ENCODE peak calls at places on chromosomes 13 and 19, in nine cellular contexts. Z is transverse colon; R is stimulated activated CD4-positive, alpha-beta T cell treated with anti-CD3 and anti-CD28 coated beads, Interleukin-4, amount 100 ng/mL, for 4 hours; K is EL; Y is aorta; J is T-cell; A is COR-L47; C is spleen; D is activated gamma-delta T cell treated with anti-CD3 and anti-CD28 coated beads, Interleukin-2, amount 50 U/mL, for 16 hours. X is an unnamed sample.

GRCh38 chr13:106474906-106475305 is 60.6 kb downstream of the EFNB2 start:
- DNase-seq in Z (no peak), R (no peak), K (no peak), Y (no peak), J (no peak), A (no peak), C (no peak), D (no peak), X (no peak)

GRCh38 chr19:38693380-38694223 is 46.2 kb downstream of the ACTN4 start:
- DNase-seq in Z (peak; percentile 51), R (no peak), K (peak; percentile 96), Y (no peak), J (peak; percentile 35), A (no peak), C (peak; percentile 88), D (peak; percentile 27), X (no peak)

GRCh38 chr13:97367427-97367826 is 66.5 kb upstream of the RAP2A start:
- DNase-seq in Z (no peak), R (no peak), K (peak; percentile 90), Y (no peak), J (no peak), A (no peak), C (no peak), D (no peak), X (no peak)

GRCh38 chr13:76397413-76397812 is 488.8 kb downstream of the KCTD12 start:
- DNase-seq in Z (no peak), R (no peak), K (no peak), Y (no peak), J (no peak), A (no peak), C (no peak), D (no peak), X (no peak)

GRCh38 chr19:41926861-41927809 is 1.1 kb downstream of the ERFL start:
- DNase-seq in Z (no peak), R (no peak), K (no peak), Y (no peak), J (no peak), A (no peak), C (no peak), D (no peak), X (no peak)

GRCh38 chr19:1956868-1957492 is 16.0 kb downstream of the CSNK1G2 start:
- DNase-seq in Z (peak; percentile 31), R (no peak), K (no peak), Y (no peak), J (no peak), A (no peak), C (no peak), D (no peak), X (no peak)

GRCh38 chr19:49930483-49931011 is 1.2 kb upstream of the NUP62 start:
- DNase-seq in Z (peak; percentile 24), R (no peak), K (peak; percentile 23), Y (peak; percentile 57), J (no peak), A (no peak), C (peak; percentile 86), D (no peak), X (peak; percentile 36)

GRCh38 chr19:55382013-55382412 is 2.1 kb downstream of the TMEM238 start:
- DNase-seq in Z (no peak), R (no peak), K (no peak), Y (no peak), J (no peak), A (no peak), C (no peak), D (no peak), X (no peak)

GRCh38 chr13:89163081-89163480 is 1491.9 kb downstream of the SLITRK5 start:
- DNase-seq in Z (no peak), R (no peak), K (no peak), Y (no peak), J (no peak), A (no peak), C (no peak), D (no peak), X (no peak)

GRCh38 chr13:30120133-30120822 is 187.1 kb downstream of the KATNAL1 start:
- DNase-seq in Z (no peak), R (no peak), K (no peak), Y (no peak), J (no peak), A (no peak), C (no peak), D (no peak), X (no peak)

GRCh38 chr19:38037151-38037611 is 130.2 kb downstream of the SIPA1L3 start:
- DNase-seq in Z (no peak), R (no peak), K (no peak), Y (no peak), J (no peak), A (no peak), C (no peak), D (no peak), X (no peak)

GRCh38 chr19:45676851-45677263 is 8.8 kb downstream of the GIPR start:
- DNase-seq in Z (peak; percentile 56), R (peak; percentile 54), K (no peak), Y (no peak), J (peak; percentile 51), A (no peak), C (peak; percentile 80), D (peak; percentile 28), X (peak; percentile 37)

GRCh38 chr13:37319041-37319443 is 213.6 kb upstream of the CSNK1A1L start:
- DNase-seq in Z (no peak), R (no peak), K (peak; percentile 5), Y (no peak), J (no peak), A (no peak), C (no peak), D (no peak), X (no peak)

GRCh38 chr19:49224856-49225255 is 67.3 kb downstream of the TRPM4 start:
- DNase-seq in Z (peak; percentile 77), R (peak; percentile 15), K (peak; percentile 75), Y (peak; percentile 56), J (no peak), A (peak; percentile 36), C (no peak), D (no peak), X (peak; percentile 68)

GRCh38 chr13:95385373-95385772 is 84.1 kb upstream of the ABCC4 start:
- DNase-seq in Z (no peak), R (no peak), K (no peak), Y (no peak), J (no peak), A (no peak), C (no peak), D (no peak), X (no peak)

GRCh38 chr13:43877788-43878187 is 1.8 kb downstream of the CCDC122 start:
- DNase-seq in Z (no peak), R (no peak), K (no peak), Y (no peak), J (no peak), A (no peak), C (no peak), D (no peak), X (no peak)

GRCh38 chr19:19274146-19274545 is 1.0 kb upstream of the TM6SF2 start:
- DNase-seq in Z (no peak), R (no peak), K (no peak), Y (no peak), J (no peak), A (no peak), C (no peak), D (no peak), X (no peak)

GRCh38 chr19:45492627-45493470 is 4.0 kb downstream of the RTN2 start:
- DNase-seq in Z (peak; percentile 63), R (no peak), K (peak; percentile 81), Y (no peak), J (no peak), A (no peak), C (no peak), D (no peak), X (peak; percentile 65)

GRCh38 chr19:6402834-6403608 is 10.1 kb upstream of the GTF2F1 start:
- DNase-seq in Z (peak; percentile 84), R (no peak), K (peak; percentile 22), Y (no peak), J (no peak), A (peak; percentile 21), C (no peak), D (no peak), X (peak; percentile 89)

GRCh38 chr13:109879338-109879737 is 93.0 kb upstream of the IRS2 start:
- DNase-seq in Z (no peak), R (no peak), K (no peak), Y (no peak), J (no peak), A (no peak), C (no peak), D (no peak), X (no peak)

GRCh38 chr13:113080901-113081521 is 24.6 kb upstream of the F7 start:
- DNase-seq in Z (no peak), R (no peak), K (no peak), Y (peak; percentile 26), J (no peak), A (no peak), C (peak; percentile 67), D (no peak), X (no peak)

GRCh38 chr13:44244288-44244687 is 129.3 kb upstream of the SERP2 start:
- DNase-seq in Z (no peak), R (no peak), K (no peak), Y (no peak), J (no peak), A (no peak), C (no peak), D (no peak), X (no peak)

GRCh38 chr13:33865945-33866344 is 48.0 kb downstream of the RFC3 start:
- DNase-seq in Z (no peak), R (no peak), K (no peak), Y (no peak), J (no peak), A (no peak), C (no peak), D (no peak), X (no peak)

GRCh38 chr19:33664744-33665143 is 43.0 kb downstream of the CHST8 start:
- DNase-seq in Z (no peak), R (no peak), K (no peak), Y (no peak), J (no peak), A (no peak), C (no peak), D (no peak), X (no peak)

GRCh38 chr13:49779721-49780120 is 12.8 kb downstream of the KPNA3 start:
- DNase-seq in Z (no peak), R (no peak), K (no peak), Y (no peak), J (no peak), A (no peak), C (no peak), D (no peak), X (no peak)

GRCh38 chr19:10288662-10289166 is 1.0 kb upstream of the ICAM5 start:
- DNase-seq in Z (peak; percentile 66), R (peak; percentile 45), K (peak; percentile 83), Y (peak; percentile 59), J (peak; percentile 12), A (peak; percentile 58), C (no peak), D (no peak), X (peak; percentile 72)

GRCh38 chr13:35472308-35473008 is 4.0 kb downstream of the MAB21L1 start:
- DNase-seq in Z (no peak), R (no peak), K (peak; percentile 61), Y (no peak), J (no peak), A (no peak), C (no peak), D (no peak), X (no peak)

GRCh38 chr13:111626371-111627305 is 306.2 kb downstream of the TEX29 start:
- DNase-seq in Z (no peak), R (no peak), K (no peak), Y (no peak), J (no peak), A (peak; percentile 34), C (no peak), D (no peak), X (no peak)

GRCh38 chr13:42798118-42798517 is 16.7 kb downstream of the FAM216B start:
- DNase-seq in Z (no peak), R (no peak), K (no peak), Y (no peak), J (no peak), A (no peak), C (no peak), D (no peak), X (no peak)